ENCODE peak calls at places on chromosomes 4 and X, in seven cellular contexts. B is fibroblast of the aortic adventitia, R is choroid plexus epithelial cell, D is body of pancreas, M is astrocyte of the cerebellum, V is A549, S is GM12878. N is an unnamed sample.

GRCh38 chr4:64508089-64508488 is 98.8 kb upstream of the TECRL start:
- DNase-seq in B (no peak), R (no peak), D (no peak), M (no peak), V (no peak), S (no peak), N (no peak)

GRCh38 chr4:26850528-26850927 is 10.1 kb upstream of the STIM2 start:
- DNase-seq in B (no peak), R (no peak), D (no peak), M (no peak), V (no peak), S (no peak), N (no peak)

GRCh38 chrX:39953879-39954278 is 143.9 kb downstream of the BCOR start:
- DNase-seq in B (peak; percentile 60), R (peak; percentile 78), D (peak; percentile 89), M (peak; percentile 29), V (peak; percentile 69), S (no peak), N (no peak)

GRCh38 chrX:11137543-11138139 is 26.5 kb downstream of the HCCS start:
- DNase-seq in B (peak; percentile 78), R (peak; percentile 60), D (no peak), M (peak; percentile 22), V (no peak), S (no peak), N (no peak)

GRCh38 chr4:156581693-156582092 is 389.9 kb downstream of the PDGFC start:
- DNase-seq in B (peak; percentile 18), R (no peak), D (no peak), M (no peak), V (no peak), S (no peak), N (no peak)

GRCh38 chr4:138192113-138192512 is 50.0 kb downstream of the SLC7A11 start:
- DNase-seq in B (no peak), R (no peak), D (no peak), M (no peak), V (peak; percentile 31), S (no peak), N (no peak)

GRCh38 chrX:39212456-39212855 is 411.2 kb downstream of the MID1IP1 start:
- DNase-seq in B (no peak), R (no peak), D (no peak), M (no peak), V (no peak), S (no peak), N (no peak)

GRCh38 chr4:186728631-186729271 is 5.1 kb upstream of the FAT1 start:
- DNase-seq in B (no peak), R (no peak), D (no peak), M (no peak), V (no peak), S (no peak), N (no peak)

GRCh38 chr4:85744950-85745349 is 270.0 kb downstream of the ARHGAP24 start:
- DNase-seq in B (no peak), R (no peak), D (no peak), M (no peak), V (no peak), S (no peak), N (no peak)

GRCh38 chr4:78902313-78902712 is 36.9 kb downstream of the PAQR3 start:
- DNase-seq in B (no peak), R (no peak), D (no peak), M (no peak), V (no peak), S (no peak), N (no peak)

GRCh38 chrX:50154429-50154828 is 46.4 kb downstream of the AKAP4 start:
- DNase-seq in B (no peak), R (no peak), D (no peak), M (no peak), V (no peak), S (no peak), N (no peak)

GRCh38 chr4:185382754-185383153 is 13.0 kb downstream of the LRP2BP start:
- DNase-seq in B (no peak), R (no peak), D (no peak), M (no peak), V (no peak), S (no peak), N (no peak)

GRCh38 chr4:79597266-79597665 is 189.2 kb upstream of the GK2 start:
- DNase-seq in B (peak; percentile 64), R (peak; percentile 59), D (no peak), M (peak; percentile 60), V (no peak), S (no peak), N (no peak)

GRCh38 chrX:108447303-108447702 is 7.7 kb downstream of the COL4A5 start:
- DNase-seq in B (peak; percentile 35), R (peak; percentile 50), D (no peak), M (no peak), V (no peak), S (no peak), N (no peak)

GRCh38 chr4:67393699-67394281 is 151.5 kb downstream of the CENPC start:
- DNase-seq in B (peak; percentile 73), R (peak; percentile 65), D (peak; percentile 21), M (peak; percentile 55), V (peak; percentile 5), S (no peak), N (no peak)

GRCh38 chr4:11428701-11429571 is at the start of gene HS3ST1:
- DNase-seq in B (peak; percentile 72), R (peak; percentile 45), D (peak; percentile 74), M (no peak), V (peak; percentile 67), S (no peak), N (peak; percentile 70)

GRCh38 chrX:22795680-22796079 is 204.1 kb upstream of the DDX53 start:
- DNase-seq in B (no peak), R (peak; percentile 3), D (no peak), M (no peak), V (no peak), S (no peak), N (no peak)

GRCh38 chr4:141957416-141957815 is 321.0 kb downstream of the IL15 start:
- DNase-seq in B (no peak), R (no peak), D (no peak), M (no peak), V (no peak), S (no peak), N (no peak)

GRCh38 chr4:187357861-187358260 is 634.2 kb upstream of the FAT1 start:
- DNase-seq in B (no peak), R (no peak), D (no peak), M (no peak), V (no peak), S (no peak), N (no peak)

GRCh38 chr4:65983062-65983461 is 312.8 kb upstream of the EPHA5 start:
- DNase-seq in B (peak; percentile 77), R (peak; percentile 77), D (no peak), M (peak; percentile 62), V (no peak), S (no peak), N (no peak)

GRCh38 chr4:1081689-1082040 is 31.7 kb downstream of the RNF212 start:
- DNase-seq in B (peak; percentile 29), R (peak; percentile 28), D (no peak), M (no peak), V (peak; percentile 23), S (no peak), N (no peak)

GRCh38 chr4:139907001-139907809 is 241.6 kb downstream of the MGST2 start:
- DNase-seq in B (peak; percentile 55), R (peak; percentile 59), D (no peak), M (no peak), V (no peak), S (peak; percentile 11), N (no peak)

DNA sequence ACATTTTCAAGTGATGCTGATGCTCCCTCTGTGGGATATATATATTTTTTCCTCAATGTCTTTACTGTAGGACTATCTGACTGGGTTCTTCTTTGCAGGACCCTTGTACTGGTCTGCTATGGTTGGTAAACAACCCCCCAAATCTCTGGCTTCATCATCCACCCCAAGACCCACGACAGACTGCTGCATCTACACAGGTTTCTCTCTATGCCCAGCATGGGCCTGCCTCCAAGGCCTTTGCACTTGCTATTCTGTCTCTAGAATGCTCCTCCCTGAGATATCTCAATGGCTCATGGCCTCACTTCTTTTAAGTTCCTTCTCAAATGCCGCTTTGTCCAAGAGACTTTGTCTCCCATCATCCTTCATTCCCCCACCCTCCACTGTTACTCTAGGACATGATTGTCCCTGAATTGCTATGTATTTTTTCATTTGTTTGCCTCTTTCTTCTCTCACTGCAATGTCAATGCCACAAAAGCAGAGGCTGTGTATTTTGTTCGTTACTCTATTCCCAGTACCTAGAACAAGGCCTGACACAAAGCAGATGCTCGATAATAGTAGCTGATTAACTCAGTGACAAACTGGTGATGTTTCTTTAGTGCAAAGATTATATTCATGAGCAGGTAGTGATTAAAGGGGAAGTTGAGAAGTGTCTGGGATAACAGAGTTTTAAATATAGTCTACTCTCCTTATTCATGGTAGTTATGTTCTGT is 6.6 kb downstream of the EVC start:
- DNase-seq in B (no peak), R (no peak), D (no peak), M (no peak), V (no peak), S (no peak), N (no peak)
- TF ChIP-seq CTCF in B (no peak), R (no peak), D (no peak), M (no peak), V (no peak), S (no peak), N (no peak)

GRCh38 chrX:100413231-100413630 is 3.2 kb upstream of the PCDH19 start:
- DNase-seq in B (peak; percentile 64), R (peak; percentile 73), D (peak; percentile 62), M (peak; percentile 36), V (peak; percentile 33), S (peak; percentile 2), N (no peak)
- TF ChIP-seq CTCF in B (peak; percentile 50), R (peak; percentile 56), D (peak; percentile 35), M (peak; percentile 45), V (peak; percentile 55), S (peak; percentile 39), N (peak; percentile 81)

DNA sequence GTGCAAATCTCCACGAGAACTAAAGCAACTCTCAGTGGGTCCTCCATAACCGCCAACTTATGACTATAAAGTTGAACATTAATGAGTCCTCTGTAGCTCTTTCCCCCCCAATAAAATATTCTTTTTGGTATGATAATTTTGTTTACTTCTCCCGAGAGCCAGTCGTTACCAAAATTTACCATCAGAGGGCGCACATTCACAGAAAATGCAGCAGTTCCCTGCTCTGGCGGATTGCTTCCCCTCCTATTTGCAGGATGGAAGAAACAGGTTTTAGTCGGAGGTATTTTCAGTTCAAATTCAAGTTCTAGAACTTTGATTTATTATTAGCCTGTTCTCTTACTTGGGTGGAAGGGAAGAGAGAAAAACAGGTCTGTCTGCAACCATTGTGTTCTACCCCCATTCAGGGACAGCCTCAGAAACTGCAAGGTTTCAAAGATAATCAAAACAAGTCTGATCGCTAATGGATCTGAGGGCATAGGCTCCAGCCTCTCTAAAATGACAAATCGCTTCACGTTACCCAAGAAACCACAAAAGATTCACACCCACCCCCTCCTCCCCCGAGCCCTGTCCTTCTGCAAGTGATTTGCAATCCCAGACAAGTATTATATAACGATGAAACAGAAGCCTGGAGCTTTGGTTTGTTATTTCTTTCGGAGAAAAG is 263.7 kb upstream of the RPS6KA3 start:
- DNase-seq in B (peak; percentile 74), R (peak; percentile 77), D (peak; percentile 73), M (peak; percentile 44), V (peak; percentile 41), S (peak; percentile 5), N (peak; percentile 59)
- TF ChIP-seq CTCF in B (peak; percentile 71), R (peak; percentile 72), D (peak; percentile 60), M (peak; percentile 74), V (peak; percentile 84), S (peak; percentile 71), N (peak; percentile 95)

DNA sequence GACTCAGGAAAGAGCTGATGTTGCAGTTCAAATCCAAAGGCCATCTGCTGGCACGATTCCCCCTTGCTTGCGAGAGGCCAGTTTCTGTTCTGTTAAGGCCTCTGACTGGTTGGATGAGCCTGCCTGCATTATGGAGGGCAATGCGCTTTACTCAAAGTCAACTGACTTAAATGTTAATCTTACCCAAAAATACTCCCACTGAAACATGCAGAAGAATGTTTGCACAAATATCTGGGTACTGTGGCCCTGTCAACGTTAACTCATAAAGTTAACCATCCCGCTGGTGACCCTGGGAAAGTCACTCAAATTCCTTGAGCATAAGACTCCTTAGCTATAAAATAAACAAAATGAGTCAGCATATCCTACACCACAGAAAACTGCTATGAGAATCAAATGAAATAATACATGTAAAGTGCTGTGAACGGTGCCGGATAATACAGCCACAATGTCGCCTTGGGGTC is 326.3 kb downstream of the EVC2 start:
- DNase-seq in B (no peak), R (peak; percentile 67), D (no peak), M (no peak), V (peak; percentile 31), S (no peak), N (no peak)
- TF ChIP-seq CTCF in B (no peak), R (no peak), D (no peak), M (no peak), V (no peak), S (no peak), N (no peak)

N was measured in progenitor cell of endocrine pancreas.